ENCODE peak calls at places on chromosomes 2 and 18, in seven cellular contexts. One of them, this sample, is unnamed. For H3K4me1, the result is how much of the 10 kb centered on the place peaks cover.

GRCh38 chr18:34834897-34835296 is 124.8 kb downstream of the DTNA start:
- DNase-seq in SK-N-SH: no peak
- DNase-seq in ovary: no peak
- DNase-seq in A549: no peak
- DNase-seq in GM12878: no peak
- DNase-seq in H1: no peak
- DNase-seq in HepG2: no peak
- DNase-seq in this sample: no peak

GRCh38 chr2:46979611-46980010 is 64.0 kb upstream of the MCFD2 start:
- DNase-seq in A549: no peak
- DNase-seq in SK-N-SH: no peak
- DNase-seq in GM12878: no peak
- DNase-seq in ovary: no peak
- DNase-seq in HepG2: no peak
- DNase-seq in H1: no peak
- DNase-seq in this sample: no peak

GRCh38 chr2:134235771-134236170 is 18.1 kb upstream of the MGAT5 start:
- DNase-seq in SK-N-SH: no peak
- DNase-seq in A549: no peak
- DNase-seq in HepG2: no peak
- DNase-seq in H1: no peak
- DNase-seq in ovary: no peak
- DNase-seq in GM12878: no peak
- DNase-seq in this sample: no peak

GRCh38 chr2:57711991-57712390 is 334.6 kb upstream of the VRK2 start:
- DNase-seq in H1: no peak
- DNase-seq in ovary: no peak
- DNase-seq in SK-N-SH: no peak
- DNase-seq in HepG2: no peak
- DNase-seq in A549: no peak
- DNase-seq in GM12878: no peak
- DNase-seq in this sample: no peak

GRCh38 chr2:218993345-218994315 is at the start of gene CRYBA2:
- DNase-seq in SK-N-SH: peak
- DNase-seq in H1: peak
- DNase-seq in GM12878: no peak
- DNase-seq in ovary: no peak
- DNase-seq in HepG2: no peak
- DNase-seq in A549: no peak
- DNase-seq in this sample: no peak

GRCh38 chr18:79406708-79407107 is 11.0 kb downstream of the NFATC1 start:
- DNase-seq in ovary: no peak
- DNase-seq in H1: no peak
- DNase-seq in HepG2: no peak
- DNase-seq in SK-N-SH: no peak
- DNase-seq in A549: no peak
- DNase-seq in GM12878: no peak
- DNase-seq in this sample: no peak

GRCh38 chr2:207143474-207144190 is 22.1 kb downstream of the KLF7 start:
- DNase-seq in ovary: peak
- DNase-seq in H1: peak
- DNase-seq in A549: no peak
- DNase-seq in HepG2: no peak
- DNase-seq in SK-N-SH: no peak
- DNase-seq in GM12878: no peak
- DNase-seq in this sample: peak

GRCh38 chr18:77127769-77128671 is 4.6 kb downstream of the MBP start:
- DNase-seq in H1: no peak
- DNase-seq in GM12878: peak
- DNase-seq in SK-N-SH: no peak
- DNase-seq in HepG2: no peak
- DNase-seq in A549: no peak
- DNase-seq in ovary: peak
- DNase-seq in this sample: peak

GRCh38 chr2:139142252-139142651 is 362.1 kb upstream of the NXPH2 start:
- DNase-seq in GM12878: no peak
- DNase-seq in A549: no peak
- DNase-seq in H1: no peak
- DNase-seq in HepG2: no peak
- DNase-seq in ovary: no peak
- DNase-seq in SK-N-SH: no peak
- DNase-seq in this sample: no peak

GRCh38 chr2:19933351-19933981 is 31.7 kb upstream of the TTC32 start:
- DNase-seq in GM12878: peak
- DNase-seq in H1: no peak
- DNase-seq in SK-N-SH: no peak
- DNase-seq in ovary: no peak
- DNase-seq in HepG2: peak
- DNase-seq in A549: peak
- DNase-seq in this sample: no peak

DNA sequence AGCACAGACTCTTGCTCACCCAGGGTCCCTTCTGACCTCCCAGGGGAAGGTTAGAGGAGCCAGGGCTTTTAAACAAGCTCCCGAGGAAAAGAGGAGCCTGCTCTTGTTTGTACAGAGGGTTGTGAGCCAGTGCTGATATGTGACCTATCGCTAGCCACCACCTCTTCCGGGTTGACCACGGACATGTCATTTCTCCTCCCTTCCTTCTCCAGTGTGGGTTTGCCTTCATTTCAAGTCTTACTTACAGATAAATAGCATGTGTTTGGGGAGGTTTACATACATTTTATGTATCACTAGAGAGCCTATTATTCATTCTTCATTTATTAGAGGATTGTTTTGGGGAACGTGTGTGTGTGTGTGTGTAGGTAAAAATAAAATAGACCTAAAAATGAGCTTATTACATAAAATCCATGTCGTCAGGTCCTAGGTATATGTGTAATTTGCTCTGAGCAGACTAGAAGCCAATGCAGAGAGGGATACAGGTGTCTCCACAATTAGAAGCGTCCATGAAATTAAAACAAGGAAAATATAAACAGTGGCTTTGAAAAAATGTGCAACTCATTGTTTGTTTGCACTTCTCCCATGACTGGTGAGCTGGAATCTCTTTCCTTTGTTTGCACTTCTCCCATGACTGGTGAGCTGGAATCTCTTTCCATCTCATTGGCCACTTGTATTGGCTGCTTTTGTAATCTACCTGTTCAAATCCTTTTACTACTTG is 94.4 kb downstream of the RTN4 start:
- DNase-seq in H1: no peak
- DNase-seq in ovary: no peak
- DNase-seq in SK-N-SH: no peak
- DNase-seq in A549: no peak
- DNase-seq in HepG2: peak
- DNase-seq in GM12878: no peak
- DNase-seq in this sample: no peak
- TF ChIP-seq EP300 in H1: no peak
- TF ChIP-seq EP300 in ovary: no peak
- TF ChIP-seq EP300 in SK-N-SH: no peak
- TF ChIP-seq EP300 in A549: no peak
- TF ChIP-seq EP300 in HepG2: no peak
- TF ChIP-seq EP300 in GM12878: no peak
- TF ChIP-seq EP300 in this sample: no peak

DNA sequence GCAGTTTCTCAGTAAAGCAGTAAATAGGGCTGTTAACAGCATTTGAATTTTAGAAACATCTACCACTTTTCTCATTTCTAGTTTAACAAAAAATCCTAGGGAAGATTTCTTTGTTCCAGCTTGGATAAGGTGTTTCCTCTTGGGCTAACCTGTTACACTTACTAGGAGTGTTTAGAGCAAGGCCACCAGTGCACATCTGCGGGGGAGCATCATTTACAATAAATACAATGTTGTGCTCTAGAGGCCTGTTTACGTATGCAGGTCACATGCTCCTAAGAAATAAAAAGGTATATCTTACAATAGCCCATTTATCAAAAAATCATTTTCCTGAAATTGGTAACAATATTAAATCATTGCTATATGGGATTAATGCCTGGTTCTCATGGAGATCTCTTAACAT is 8.1 kb downstream of the ZNF638 start:
- DNase-seq in SK-N-SH: no peak
- DNase-seq in HepG2: no peak
- DNase-seq in A549: no peak
- DNase-seq in ovary: no peak
- DNase-seq in H1: no peak
- DNase-seq in GM12878: no peak
- DNase-seq in this sample: no peak
- H3K4me1 ChIP-seq in SK-N-SH: under half
- H3K4me1 ChIP-seq in HepG2: half or more
- H3K4me1 ChIP-seq in A549: under half
- H3K4me1 ChIP-seq in ovary: under half
- H3K4me1 ChIP-seq in H1: under half
- H3K4me1 ChIP-seq in GM12878: under half
- H3K4me1 ChIP-seq in this sample: half or more

GRCh38 chr18:46220116-46220515 is 115.9 kb downstream of the HAUS1 start:
- DNase-seq in SK-N-SH: no peak
- DNase-seq in A549: no peak
- DNase-seq in H1: no peak
- DNase-seq in ovary: no peak
- DNase-seq in GM12878: no peak
- DNase-seq in HepG2: no peak
- DNase-seq in this sample: no peak

GRCh38 chr18:46222093-46222492 is 117.9 kb downstream of the HAUS1 start:
- DNase-seq in H1: no peak
- DNase-seq in GM12878: no peak
- DNase-seq in SK-N-SH: peak
- DNase-seq in ovary: no peak
- DNase-seq in HepG2: no peak
- DNase-seq in A549: no peak
- DNase-seq in this sample: no peak

GRCh38 chr18:46226461-46226860 is 122.3 kb downstream of the HAUS1 start:
- DNase-seq in HepG2: no peak
- DNase-seq in ovary: no peak
- DNase-seq in SK-N-SH: no peak
- DNase-seq in H1: no peak
- DNase-seq in A549: no peak
- DNase-seq in GM12878: no peak
- DNase-seq in this sample: no peak

GRCh38 chr18:46224181-46224775 is 120.1 kb downstream of the HAUS1 start:
- DNase-seq in HepG2: no peak
- DNase-seq in A549: no peak
- DNase-seq in H1: no peak
- DNase-seq in GM12878: no peak
- DNase-seq in SK-N-SH: no peak
- DNase-seq in ovary: no peak
- DNase-seq in this sample: no peak

DNA sequence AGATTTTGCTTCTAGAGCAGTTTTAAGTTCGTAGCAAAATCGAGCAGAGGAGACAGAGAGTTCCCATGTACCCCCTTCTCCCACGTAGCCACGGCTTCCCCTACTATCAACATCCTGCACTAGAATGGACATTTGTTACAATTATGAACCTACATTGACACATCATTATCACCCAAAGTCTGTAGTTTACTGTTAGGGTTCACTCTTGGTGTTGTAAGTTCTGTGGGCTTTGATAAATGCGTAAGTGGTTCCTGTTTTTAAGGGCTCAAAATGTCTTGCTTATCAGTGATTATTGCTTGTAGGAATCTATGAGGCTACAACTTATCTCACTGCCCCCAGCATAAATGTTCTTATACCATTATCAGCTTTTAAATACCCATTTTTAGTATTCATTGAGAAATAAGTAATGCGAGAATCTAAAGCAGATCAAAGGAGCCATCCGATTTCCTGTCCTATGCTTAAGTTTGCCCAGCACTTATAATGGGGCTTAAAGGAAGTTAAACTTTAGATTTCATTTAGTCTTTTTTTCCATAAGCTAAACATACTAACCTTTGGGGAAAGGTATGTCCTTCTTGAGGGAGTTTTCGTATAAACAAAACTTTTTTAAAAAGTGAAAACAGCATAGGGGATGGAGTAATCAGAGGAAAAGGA is 118.7 kb downstream of the HAUS1 start:
- DNase-seq in ovary: no peak
- DNase-seq in H1: no peak
- DNase-seq in HepG2: no peak
- DNase-seq in SK-N-SH: no peak
- DNase-seq in GM12878: no peak
- DNase-seq in A549: no peak
- DNase-seq in this sample: no peak
- TF ChIP-seq EP300 in ovary: no peak
- TF ChIP-seq EP300 in H1: no peak
- TF ChIP-seq EP300 in HepG2: no peak
- TF ChIP-seq EP300 in SK-N-SH: no peak
- TF ChIP-seq EP300 in GM12878: no peak
- TF ChIP-seq EP300 in A549: no peak
- TF ChIP-seq EP300 in this sample: no peak

GRCh38 chr18:48674198-48674721 is 135.4 kb downstream of the CTIF start:
- DNase-seq in SK-N-SH: no peak
- DNase-seq in HepG2: peak
- DNase-seq in A549: no peak
- DNase-seq in ovary: no peak
- DNase-seq in GM12878: no peak
- DNase-seq in H1: no peak
- DNase-seq in this sample: peak
- H3K4me1 ChIP-seq in SK-N-SH: under half
- H3K4me1 ChIP-seq in HepG2: under half
- H3K4me1 ChIP-seq in A549: under half
- H3K4me1 ChIP-seq in ovary: under half
- H3K4me1 ChIP-seq in GM12878: under half
- H3K4me1 ChIP-seq in H1: under half
- H3K4me1 ChIP-seq in this sample: under half

DNA sequence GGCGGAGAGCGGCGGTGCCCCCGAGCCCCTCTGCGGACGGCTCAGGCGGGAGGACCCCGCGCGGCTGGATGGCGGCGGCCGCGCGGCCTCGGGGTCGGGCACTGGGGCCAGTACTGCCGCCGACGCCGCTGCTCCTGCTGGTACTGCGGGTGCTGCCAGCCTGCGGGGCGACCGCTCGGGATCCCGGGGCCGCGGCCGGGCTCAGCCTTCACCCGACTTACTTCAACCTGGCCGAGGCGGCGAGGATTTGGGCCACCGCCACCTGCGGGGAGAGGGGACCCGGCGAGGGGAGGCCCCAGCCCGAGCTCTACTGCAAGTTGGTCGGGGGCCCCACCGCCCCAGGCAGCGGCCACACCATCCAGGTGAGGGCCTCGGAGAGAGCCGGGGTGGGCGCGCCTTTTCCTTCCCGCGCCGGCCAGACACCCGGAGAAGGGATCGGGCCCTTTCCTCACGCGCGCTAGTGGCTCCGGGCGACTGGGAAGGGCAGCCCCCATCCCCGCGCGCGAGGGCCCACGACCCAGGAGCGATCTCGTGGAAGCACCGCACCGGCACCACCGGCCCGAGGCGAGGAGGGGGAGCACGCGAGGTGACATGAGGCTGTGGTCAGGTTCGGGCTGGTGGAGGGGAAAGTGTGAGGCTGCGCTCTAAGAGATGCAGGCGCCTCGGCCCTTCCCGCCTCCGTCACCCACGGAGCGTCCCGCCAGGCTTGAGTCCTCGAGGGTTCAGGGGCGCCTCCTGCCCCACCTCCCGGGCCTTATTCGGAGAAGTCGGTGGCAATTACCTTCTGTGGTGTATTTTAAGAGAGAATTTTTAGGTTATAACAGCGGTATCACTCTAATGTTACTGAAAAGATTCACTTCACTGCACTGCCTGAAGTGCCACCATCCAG is 607 bp downstream of the LAMA3 start:
- DNase-seq in HepG2: no peak
- DNase-seq in GM12878: no peak
- DNase-seq in SK-N-SH: no peak
- DNase-seq in A549: peak
- DNase-seq in H1: peak
- DNase-seq in ovary: peak
- DNase-seq in this sample: no peak
- TF ChIP-seq EP300 in HepG2: no peak
- TF ChIP-seq EP300 in GM12878: no peak
- TF ChIP-seq EP300 in SK-N-SH: no peak
- TF ChIP-seq EP300 in A549: no peak
- TF ChIP-seq EP300 in H1: no peak
- TF ChIP-seq EP300 in ovary: no peak
- TF ChIP-seq EP300 in this sample: no peak

GRCh38 chr2:64212346-64212745 is 68.1 kb upstream of the PELI1 start:
- DNase-seq in ovary: no peak
- DNase-seq in H1: no peak
- DNase-seq in HepG2: no peak
- DNase-seq in A549: no peak
- DNase-seq in SK-N-SH: no peak
- DNase-seq in GM12878: no peak
- DNase-seq in this sample: no peak
- H3K4me1 ChIP-seq in ovary: under half
- H3K4me1 ChIP-seq in H1: under half
- H3K4me1 ChIP-seq in HepG2: under half
- H3K4me1 ChIP-seq in A549: under half
- H3K4me1 ChIP-seq in SK-N-SH: under half
- H3K4me1 ChIP-seq in GM12878: half or more
- H3K4me1 ChIP-seq in this sample: under half